ENCODE peak calls at places on chromosomes 6 and 20, in five cellular contexts. P, L, Q, T and Z are unnamed samples.

GRCh38 chr6:107730106-107730505 is 94.0 kb downstream of the SCML4 start:
- DNase-seq in P (no peak), L (no peak), Q (peak), T (no peak), Z (no peak)

GRCh38 chr6:151502499-151502898 is 8.7 kb downstream of the CCDC170 start:
- DNase-seq in P (no peak), L (no peak), Q (no peak), T (no peak), Z (no peak)

GRCh38 chr6:73325656-73326055 is 28.4 kb downstream of the DPPA5 start:
- DNase-seq in P (no peak), L (no peak), Q (no peak), T (no peak), Z (no peak)

GRCh38 chr6:44039839-44040350 is 87.4 kb downstream of the MRPL14 start:
- DNase-seq in P (no peak), L (no peak), Q (no peak), T (no peak), Z (peak)

GRCh38 chr6:12844284-12845223 is 128.0 kb downstream of the PHACTR1 start:
- DNase-seq in P (peak), L (no peak), Q (no peak), T (no peak), Z (no peak)

GRCh38 chr6:135170238-135170637 is 10.9 kb upstream of the MYB start:
- DNase-seq in P (no peak), L (no peak), Q (no peak), T (no peak), Z (no peak)

GRCh38 chr20:58832442-58832841 is 18.3 kb downstream of the GNAS-AS1 start:
- DNase-seq in P (no peak), L (no peak), Q (no peak), T (no peak), Z (no peak)

GRCh38 chr6:37674161-37674560 is 23.5 kb downstream of the MDGA1 start:
- DNase-seq in P (no peak), L (peak), Q (no peak), T (peak), Z (no peak)

GRCh38 chr6:144264270-144265060 is 20.7 kb upstream of the UTRN start:
- DNase-seq in P (peak), L (no peak), Q (no peak), T (no peak), Z (no peak)

GRCh38 chr20:12824353-12824752 is 184.4 kb upstream of the SPTLC3 start:
- DNase-seq in P (no peak), L (no peak), Q (no peak), T (no peak), Z (no peak)

GRCh38 chr6:7267071-7267470 is 45.9 kb downstream of the SSR1 start:
- DNase-seq in P (no peak), L (no peak), Q (no peak), T (no peak), Z (peak)

GRCh38 chr6:83853968-83854501 is 875 bp downstream of the RIPPLY2 start:
- DNase-seq in P (no peak), L (peak), Q (no peak), T (no peak), Z (no peak)

GRCh38 chr20:49880177-49880576 is 35.2 kb downstream of the SPATA2 start:
- DNase-seq in P (no peak), L (no peak), Q (no peak), T (no peak), Z (no peak)

GRCh38 chr20:25058797-25059486 is 1.0 kb upstream of the ACSS1 start:
- DNase-seq in P (peak), L (no peak), Q (no peak), T (no peak), Z (peak)

GRCh38 chr20:13552061-13552460 is 86.7 kb downstream of the TASP1 start:
- DNase-seq in P (no peak), L (no peak), Q (no peak), T (no peak), Z (no peak)

GRCh38 chr6:37793067-37793466 is 26.5 kb upstream of the ZFAND3 start:
- DNase-seq in P (no peak), L (no peak), Q (no peak), T (no peak), Z (no peak)

GRCh38 chr20:50172347-50173013 is 18.1 kb upstream of the CEBPB start:
- DNase-seq in P (peak), L (peak), Q (no peak), T (no peak), Z (peak)

GRCh38 chr6:71478834-71479541 is 190.4 kb downstream of the OGFRL1 start:
- DNase-seq in P (no peak), L (no peak), Q (no peak), T (no peak), Z (no peak)

GRCh38 chr6:135812085-135812526 is 39.4 kb upstream of the PDE7B start:
- DNase-seq in P (no peak), L (no peak), Q (no peak), T (no peak), Z (no peak)

GRCh38 chr6:39088331-39088730 is 26.7 kb downstream of the SAYSD1 start:
- DNase-seq in P (peak), L (peak), Q (peak), T (peak), Z (no peak)

GRCh38 chr20:49711331-49711987 is 2.2 kb downstream of the B4GALT5 start:
- DNase-seq in P (no peak), L (no peak), Q (no peak), T (no peak), Z (no peak)

GRCh38 chr20:59443558-59443957 is 143.1 kb downstream of the EDN3 start:
- DNase-seq in P (no peak), L (no peak), Q (no peak), T (no peak), Z (no peak)

GRCh38 chr6:111994791-111995190 is 59.1 kb upstream of the CCN6 start:
- DNase-seq in P (no peak), L (no peak), Q (no peak), T (no peak), Z (no peak)

GRCh38 chr6:115613488-115613887 is 447.2 kb downstream of the FRK start:
- DNase-seq in P (no peak), L (no peak), Q (no peak), T (no peak), Z (no peak)

GRCh38 chr20:32585011-32585518 is at the start of gene NOL4L:
- DNase-seq in P (peak), L (peak), Q (peak), T (no peak), Z (no peak)

GRCh38 chr6:38705924-38706323 is 3.0 kb upstream of the GLO1 start:
- DNase-seq in P (no peak), L (no peak), Q (no peak), T (no peak), Z (no peak)

GRCh38 chr20:35465976-35466375 is 10.6 kb downstream of the CEP250 start:
- DNase-seq in P (no peak), L (no peak), Q (no peak), T (no peak), Z (no peak)

GRCh38 chr6:52020961-52021570 is 66.3 kb downstream of the PKHD1 start:
- DNase-seq in P (peak), L (no peak), Q (no peak), T (no peak), Z (no peak)

GRCh38 chr20:32495217-32495565 is 89.9 kb downstream of the NOL4L start:
- DNase-seq in P (no peak), L (no peak), Q (no peak), T (no peak), Z (no peak)

GRCh38 chr20:24017160-24017761 is 28.7 kb upstream of the GGTLC1 start:
- DNase-seq in P (no peak), L (no peak), Q (no peak), T (no peak), Z (no peak)

GRCh38 chr6:108561742-108562502 is 1.2 kb downstream of the FOXO3 start:
- DNase-seq in P (peak), L (peak), Q (no peak), T (no peak), Z (no peak)

GRCh38 chr6:39964094-39964493 is 29.8 kb upstream of the MOCS1 start:
- DNase-seq in P (no peak), L (no peak), Q (no peak), T (no peak), Z (no peak)

GRCh38 chr6:158475344-158476302 is 84.3 kb upstream of the TMEM181 start:
- DNase-seq in P (peak), L (no peak), Q (no peak), T (peak), Z (no peak)

GRCh38 chr20:3459881-3460307 is 10.9 kb upstream of the ATRN start:
- DNase-seq in P (no peak), L (no peak), Q (no peak), T (no peak), Z (no peak)

GRCh38 chr20:33667245-33668086 is 723 bp downstream of the ACTL10 start:
- DNase-seq in P (no peak), L (peak), Q (peak), T (peak), Z (no peak)

GRCh38 chr20:22389836-22390542 is 194.4 kb downstream of the FOXA2 start:
- DNase-seq in P (peak), L (no peak), Q (no peak), T (no peak), Z (no peak)

GRCh38 chr6:21531393-21531792 is 62.2 kb upstream of the SOX4 start:
- DNase-seq in P (no peak), L (no peak), Q (no peak), T (no peak), Z (no peak)